ENCODE peak calls at places on chromosomes 6 and 20, in four cellular contexts. N is IMR-90, E is H9, K is H1. C is an unnamed sample.

GRCh38 chr6:101738481-101738880 is 345.0 kb downstream of the GRIK2 start:
- DNase-seq in N (no peak), E (no peak), K (no peak), C (no peak)

GRCh38 chr6:33990061-33990541 is 155.8 kb downstream of the GRM4 start:
- DNase-seq in N (no peak), E (no peak), K (no peak), C (no peak)

GRCh38 chr6:145214570-145214969 is 520.8 kb downstream of the EPM2A start:
- DNase-seq in N (peak), E (no peak), K (no peak), C (peak)

GRCh38 chr6:36874016-36874442 is 574 bp downstream of the PPIL1 start:
- DNase-seq in N (peak), E (no peak), K (no peak), C (no peak)

GRCh38 chr6:29965873-29966601 is 23.7 kb downstream of the HLA-A start:
- DNase-seq in N (peak), E (peak), K (no peak), C (peak)

GRCh38 chr20:17536944-17537444 is 5.8 kb upstream of the BFSP1 start:
- DNase-seq in N (peak), E (peak), K (peak), C (peak)

GRCh38 chr20:32516985-32517873 is 67.9 kb downstream of the NOL4L start:
- DNase-seq in N (peak), E (no peak), K (no peak), C (peak)

GRCh38 chr6:52284131-52284459 is 447 bp downstream of the MCM3 start:
- DNase-seq in N (peak), E (peak), K (no peak), C (peak)

GRCh38 chr6:108497883-108498282 is 62.8 kb upstream of the FOXO3 start:
- DNase-seq in N (peak), E (peak), K (no peak), C (peak)

GRCh38 chr6:3410385-3411360 is 46.2 kb downstream of the SLC22A23 start:
- DNase-seq in N (peak), E (peak), K (no peak), C (peak)

GRCh38 chr6:161233986-161234620 is 39.8 kb downstream of the AGPAT4 start:
- DNase-seq in N (peak), E (no peak), K (no peak), C (peak)

GRCh38 chr6:156016186-156016976 is 560.7 kb upstream of the NOX3 start:
- DNase-seq in N (peak), E (no peak), K (no peak), C (no peak)

GRCh38 chr6:5012531-5012930 is 8.7 kb upstream of the RPP40 start:
- DNase-seq in N (peak), E (no peak), K (no peak), C (no peak)

GRCh38 chr6:68826501-68826900 is 191.4 kb downstream of the ADGRB3 start:
- DNase-seq in N (no peak), E (no peak), K (no peak), C (peak)

GRCh38 chr6:169296170-169296569 is 42.5 kb upstream of the THBS2 start:
- DNase-seq in N (peak), E (no peak), K (no peak), C (no peak)

GRCh38 chr6:74410630-74411029 is 714.6 kb downstream of the CD109 start:
- DNase-seq in N (peak), E (no peak), K (no peak), C (no peak)

GRCh38 chr6:159257846-159258245 is 88.6 kb downstream of the FNDC1 start:
- DNase-seq in N (no peak), E (no peak), K (no peak), C (no peak)

GRCh38 chr6:20581070-20581469 is 46.8 kb downstream of the CDKAL1 start:
- DNase-seq in N (no peak), E (no peak), K (no peak), C (no peak)

GRCh38 chr6:139600919-139601470 is 226.5 kb upstream of the CITED2 start:
- DNase-seq in N (no peak), E (no peak), K (no peak), C (peak)

GRCh38 chr6:56440551-56440981 is 193.2 kb upstream of the COL21A1 start:
- DNase-seq in N (no peak), E (no peak), K (no peak), C (peak)

GRCh38 chr6:4647414-4648365 is 128.5 kb upstream of the CDYL start:
- DNase-seq in N (peak), E (peak), K (peak), C (peak)

GRCh38 chr6:152981989-152982767 is 663 bp downstream of the FBXO5 start:
- DNase-seq in N (no peak), E (peak), K (no peak), C (peak)

GRCh38 chr6:35678814-35679213 is 9.9 kb downstream of the FKBP5 start:
- DNase-seq in N (no peak), E (no peak), K (no peak), C (no peak)

GRCh38 chr6:43081043-43081442 is 4.9 kb downstream of the PTK7 start:
- DNase-seq in N (no peak), E (no peak), K (no peak), C (no peak)
- H3K4ac ChIP-seq in N (no peak), E (no peak), K (no peak), C (no peak)

GRCh38 chr6:148973809-148974208 is 227.0 kb downstream of the UST start:
- DNase-seq in N (peak), E (no peak), K (no peak), C (peak)

GRCh38 chr6:148971027-148971927 is 224.4 kb downstream of the UST start:
- DNase-seq in N (peak), E (no peak), K (no peak), C (no peak)

GRCh38 chr6:148972481-148972880 is 225.7 kb downstream of the UST start:
- DNase-seq in N (no peak), E (peak), K (peak), C (peak)

GRCh38 chr6:148969679-148970078 is 222.8 kb downstream of the UST start:
- DNase-seq in N (peak), E (no peak), K (no peak), C (no peak)

GRCh38 chr6:148974351-148974750 is 227.5 kb downstream of the UST start:
- DNase-seq in N (no peak), E (no peak), K (no peak), C (no peak)
- H4K5ac ChIP-seq in N (no peak), E (no peak), K (no peak), C (no peak)

DNA sequence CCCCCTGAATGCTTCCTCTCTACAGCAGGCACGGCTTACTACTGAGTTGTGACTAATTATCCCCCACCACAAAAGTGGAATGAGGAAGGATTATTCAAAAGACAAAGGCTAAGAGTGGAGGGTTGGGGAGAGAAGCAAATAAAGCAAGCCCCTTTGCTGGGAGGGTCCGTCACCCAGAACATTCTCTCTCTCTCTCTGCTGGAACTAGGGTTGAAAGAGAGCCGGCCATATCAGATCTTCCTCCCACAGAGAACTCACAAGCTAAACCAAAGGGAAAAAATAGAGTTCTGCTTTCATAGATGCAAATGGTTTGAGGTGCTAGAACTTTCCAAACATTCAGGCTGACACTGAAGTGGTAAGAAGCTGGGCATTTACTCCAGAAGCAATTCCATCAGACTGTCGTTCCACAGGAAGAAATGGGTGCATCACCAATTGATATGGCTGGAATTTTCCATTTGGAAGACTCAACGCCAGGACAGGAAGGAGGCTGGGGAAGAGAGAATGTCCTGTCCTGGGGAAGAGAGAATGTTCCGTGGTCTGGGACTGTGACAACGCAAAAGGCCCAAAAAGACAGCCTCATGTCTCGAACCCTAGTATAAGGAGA is 7.9 kb downstream of the ZMYND8 start:
- DNase-seq in N (no peak), E (no peak), K (no peak), C (peak)
- H3K4ac ChIP-seq in N (peak), E (no peak), K (peak), C (peak)

GRCh38 chr6:44431118-44431725 is 43.7 kb downstream of the CDC5L start:
- DNase-seq in N (peak), E (no peak), K (no peak), C (peak)

GRCh38 chr6:44430322-44430721 is 42.8 kb downstream of the CDC5L start:
- DNase-seq in N (peak), E (no peak), K (no peak), C (no peak)

GRCh38 chr6:44432227-44432626 is 44.7 kb downstream of the CDC5L start:
- DNase-seq in N (no peak), E (no peak), K (no peak), C (no peak)

GRCh38 chr6:44435500-44435899 is 48.0 kb downstream of the CDC5L start:
- DNase-seq in N (no peak), E (no peak), K (no peak), C (no peak)

DNA sequence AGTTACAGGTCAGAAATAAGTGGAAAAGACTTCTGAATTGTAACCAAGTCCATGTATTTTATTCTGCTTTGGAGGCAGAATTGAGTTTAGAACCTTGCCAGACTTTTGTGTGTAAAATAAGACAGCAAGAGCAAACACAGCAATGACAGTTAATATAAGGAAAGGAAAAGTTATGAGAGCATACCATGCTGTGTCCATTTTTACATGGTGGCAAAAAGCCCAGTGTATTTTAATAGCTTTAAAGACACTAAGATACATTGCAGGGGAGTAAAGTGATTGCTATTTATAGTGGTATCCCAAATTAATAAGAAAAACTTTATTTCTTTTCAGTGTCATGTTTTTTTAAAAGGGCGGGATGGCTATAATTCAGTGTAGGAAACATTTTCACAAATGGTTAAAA is 45.2 kb downstream of the CDC5L start:
- DNase-seq in N (no peak), E (no peak), K (no peak), C (no peak)
- H4K5ac ChIP-seq in N (no peak), E (no peak), K (no peak), C (no peak)

DNA sequence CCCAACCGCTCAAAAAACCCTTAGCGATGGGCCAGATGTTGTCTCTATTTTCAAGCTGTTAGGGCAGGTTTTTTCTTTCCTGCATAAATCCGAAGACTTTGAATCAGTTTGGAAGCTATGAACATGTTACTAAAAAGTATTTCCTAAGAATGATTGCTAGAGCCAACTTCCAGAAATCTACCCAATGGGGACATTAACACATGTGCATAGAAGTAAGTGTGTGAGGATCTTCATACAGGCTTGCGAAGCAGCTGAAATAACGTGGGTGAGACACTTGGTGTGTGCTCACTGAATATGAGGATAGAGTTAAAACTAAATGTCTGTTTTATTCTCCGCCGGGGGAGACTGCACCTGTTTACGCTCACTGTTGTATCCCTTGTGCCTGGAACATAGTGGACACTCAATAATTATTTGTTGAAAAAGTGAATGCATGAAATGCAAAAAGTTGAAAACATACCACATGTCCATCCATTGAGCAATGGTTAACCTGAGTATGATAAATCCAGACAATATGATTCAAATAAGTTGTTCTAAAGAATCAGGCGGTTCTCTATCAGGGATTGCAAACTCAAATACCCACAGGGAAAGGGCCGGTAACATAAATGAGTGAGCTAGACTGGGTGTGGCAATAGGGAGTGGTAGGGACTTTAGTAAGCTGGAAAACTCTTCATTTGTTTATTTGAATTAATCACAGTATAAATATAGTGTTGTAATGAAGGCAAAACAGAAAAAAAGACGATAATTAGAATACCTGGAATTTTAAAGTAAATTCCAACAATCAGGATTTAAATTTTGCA is 106.5 kb downstream of the BCAS1 start:
- DNase-seq in N (no peak), E (no peak), K (no peak), C (no peak)
- H3K4ac ChIP-seq in N (no peak), E (no peak), K (no peak), C (no peak)